ENCODE peak calls at places on chromosomes 1 and 21, in five cellular contexts. One of them, this sample, is unnamed.

GRCh38 chr1:57167997-57168396 is 202.2 kb upstream of the C8B start:
- DNase-seq in NCI-H510A: no peak
- DNase-seq in memory B cell: no peak
- DNase-seq in neural crest cell: no peak
- DNase-seq in HTR-8/SVneo: no peak
- DNase-seq in this sample: no peak

GRCh38 chr1:183980951-183981525 is 56.5 kb downstream of the COLGALT2 start:
- DNase-seq in NCI-H510A: no peak
- DNase-seq in neural crest cell: no peak
- DNase-seq in memory B cell: no peak
- DNase-seq in HTR-8/SVneo: no peak
- DNase-seq in this sample: no peak

GRCh38 chr1:5863238-5863637 is 129.0 kb downstream of the NPHP4 start:
- DNase-seq in neural crest cell: no peak
- DNase-seq in NCI-H510A: no peak
- DNase-seq in HTR-8/SVneo: no peak
- DNase-seq in memory B cell: no peak
- DNase-seq in this sample: no peak

GRCh38 chr1:168121314-168122029 is 15.3 kb downstream of the GPR161 start:
- DNase-seq in memory B cell: no peak
- DNase-seq in HTR-8/SVneo: no peak
- DNase-seq in NCI-H510A: no peak
- DNase-seq in neural crest cell: no peak
- DNase-seq in this sample: no peak

GRCh38 chr1:245026252-245026651 is 128.5 kb upstream of the KIF26B start:
- DNase-seq in HTR-8/SVneo: no peak
- DNase-seq in NCI-H510A: no peak
- DNase-seq in neural crest cell: no peak
- DNase-seq in memory B cell: no peak
- DNase-seq in this sample: no peak

GRCh38 chr1:77024500-77024899 is 157.2 kb downstream of the ST6GALNAC5 start:
- DNase-seq in memory B cell: no peak
- DNase-seq in HTR-8/SVneo: no peak
- DNase-seq in neural crest cell: no peak
- DNase-seq in NCI-H510A: no peak
- DNase-seq in this sample: no peak

GRCh38 chr1:151494741-151495281 is 16.4 kb upstream of the CGN start:
- DNase-seq in HTR-8/SVneo: peak; percentile 72
- DNase-seq in memory B cell: no peak
- DNase-seq in neural crest cell: no peak
- DNase-seq in NCI-H510A: no peak
- DNase-seq in this sample: no peak

GRCh38 chr1:187837787-187838186 is 1009.0 kb downstream of the PLA2G4A start:
- DNase-seq in neural crest cell: no peak
- DNase-seq in NCI-H510A: no peak
- DNase-seq in memory B cell: no peak
- DNase-seq in HTR-8/SVneo: no peak
- DNase-seq in this sample: no peak

GRCh38 chr21:43280949-43281633 is 112.3 kb downstream of the CRYAA start:
- DNase-seq in HTR-8/SVneo: no peak
- DNase-seq in neural crest cell: no peak
- DNase-seq in memory B cell: no peak
- DNase-seq in NCI-H510A: no peak
- DNase-seq in this sample: no peak

GRCh38 chr1:226627050-226627755 is 78.6 kb downstream of the STUM start:
- DNase-seq in memory B cell: no peak
- DNase-seq in NCI-H510A: no peak
- DNase-seq in HTR-8/SVneo: no peak
- DNase-seq in neural crest cell: no peak
- DNase-seq in this sample: no peak

GRCh38 chr1:175129182-175129581 is 61.5 kb downstream of the TNN start:
- DNase-seq in HTR-8/SVneo: no peak
- DNase-seq in NCI-H510A: no peak
- DNase-seq in neural crest cell: no peak
- DNase-seq in memory B cell: no peak
- DNase-seq in this sample: no peak

GRCh38 chr1:204478166-204478899 is 16.3 kb downstream of the PIK3C2B start:
- DNase-seq in memory B cell: no peak
- DNase-seq in neural crest cell: no peak
- DNase-seq in HTR-8/SVneo: no peak
- DNase-seq in NCI-H510A: no peak
- DNase-seq in this sample: no peak

This sample was measured in NCI-H187 treated with DMSO at 0.1 percent for 48 hours.